ENCODE peak calls at places on chromosome 10, in seven cellular contexts. R, G, H, W, D, Z and O are unnamed samples.

GRCh38 chr10:112605063-112605462 is 158.0 kb downstream of the VTI1A start:
- DNase-seq in R (no peak), G (no peak), H (no peak), W (no peak), D (no peak), Z (no peak), O (no peak)

GRCh38 chr10:116470768-116471415 is 43.2 kb downstream of the PNLIPRP3 start:
- DNase-seq in R (no peak), G (peak; percentile 73), H (no peak), W (no peak), D (peak; percentile 80), Z (no peak), O (no peak)

GRCh38 chr10:113131611-113132330 is 181.7 kb downstream of the TCF7L2 start:
- DNase-seq in R (no peak), G (no peak), H (no peak), W (no peak), D (no peak), Z (peak; percentile 84), O (no peak)

GRCh38 chr10:6995846-6996245 is 415.0 kb downstream of the SFMBT2 start:
- DNase-seq in R (no peak), G (no peak), H (no peak), W (no peak), D (no peak), Z (peak; percentile 7), O (no peak)

GRCh38 chr10:48231699-48232315 is 42.7 kb downstream of the FRMPD2 start:
- DNase-seq in R (peak; percentile 64), G (no peak), H (no peak), W (no peak), D (no peak), Z (no peak), O (no peak)

GRCh38 chr10:44383749-44384600 is 922 bp downstream of the CXCL12 start:
- DNase-seq in R (no peak), G (peak; percentile 61), H (peak; percentile 39), W (peak; percentile 81), D (peak; percentile 63), Z (no peak), O (no peak)

GRCh38 chr10:69089638-69090599 is 2.0 kb downstream of the SRGN start:
- DNase-seq in R (peak; percentile 65), G (peak; percentile 17), H (no peak), W (no peak), D (no peak), Z (peak; percentile 58), O (no peak)

GRCh38 chr10:7186387-7187032 is 224.3 kb downstream of the SFMBT2 start:
- DNase-seq in R (no peak), G (no peak), H (no peak), W (no peak), D (no peak), Z (peak; percentile 4), O (no peak)

GRCh38 chr10:130171196-130171595 is 35.0 kb downstream of the GLRX3 start:
- DNase-seq in R (no peak), G (no peak), H (no peak), W (no peak), D (no peak), Z (no peak), O (no peak)

GRCh38 chr10:107583974-107584373 is 419.5 kb upstream of the SORCS1 start:
- DNase-seq in R (no peak), G (no peak), H (no peak), W (no peak), D (no peak), Z (no peak), O (no peak)

GRCh38 chr10:121313119-121313858 is 285.0 kb downstream of the FGFR2 start:
- DNase-seq in R (no peak), G (peak; percentile 9), H (no peak), W (no peak), D (peak; percentile 24), Z (no peak), O (no peak)

GRCh38 chr10:28072573-28072972 is 73.7 kb upstream of the ODAD2 start:
- DNase-seq in R (no peak), G (no peak), H (no peak), W (no peak), D (no peak), Z (no peak), O (no peak)

GRCh38 chr10:11454160-11454559 is 157.3 kb downstream of the USP6NL start:
- DNase-seq in R (no peak), G (no peak), H (no peak), W (no peak), D (no peak), Z (no peak), O (no peak)

GRCh38 chr10:49613882-49614241 is at the start of gene CHAT:
- DNase-seq in R (no peak), G (no peak), H (no peak), W (peak; percentile 22), D (peak; percentile 48), Z (no peak), O (no peak)

GRCh38 chr10:70088299-70088698 is 35.7 kb downstream of the MACROH2A2 start:
- DNase-seq in R (no peak), G (no peak), H (no peak), W (no peak), D (no peak), Z (no peak), O (no peak)

GRCh38 chr10:129605986-129606518 is 139.0 kb downstream of the MGMT start:
- DNase-seq in R (peak; percentile 72), G (no peak), H (no peak), W (no peak), D (no peak), Z (no peak), O (no peak)

GRCh38 chr10:137031-137430 is 1.8 kb downstream of the ZMYND11 start:
- DNase-seq in R (no peak), G (peak; percentile 32), H (no peak), W (no peak), D (peak; percentile 76), Z (no peak), O (no peak)

GRCh38 chr10:18666810-18667209 is 7.6 kb downstream of the ARL5B start:
- DNase-seq in R (no peak), G (no peak), H (no peak), W (no peak), D (peak; percentile 58), Z (peak; percentile 84), O (no peak)

GRCh38 chr10:50382576-50383023 is 131.3 kb upstream of the ASAH2 start:
- DNase-seq in R (no peak), G (no peak), H (no peak), W (no peak), D (no peak), Z (no peak), O (no peak)

GRCh38 chr10:69818676-69819239 is 17.1 kb downstream of the COL13A1 start:
- DNase-seq in R (no peak), G (no peak), H (no peak), W (no peak), D (no peak), Z (no peak), O (no peak)

GRCh38 chr10:53223846-53224245 is 451.3 kb upstream of the MBL2 start:
- DNase-seq in R (no peak), G (no peak), H (no peak), W (no peak), D (peak; percentile 36), Z (no peak), O (no peak)

GRCh38 chr10:88113232-88113631 is 249.8 kb downstream of the PTEN start:
- DNase-seq in R (no peak), G (no peak), H (no peak), W (peak; percentile 75), D (no peak), Z (no peak), O (no peak)

GRCh38 chr10:85741626-85742300 is 624.8 kb downstream of the GRID1 start:
- DNase-seq in R (peak; percentile 8), G (no peak), H (no peak), W (no peak), D (no peak), Z (no peak), O (no peak)

GRCh38 chr10:67669978-67670377 is 26.0 kb downstream of the CTNNA3 start:
- DNase-seq in R (no peak), G (no peak), H (no peak), W (no peak), D (no peak), Z (peak; percentile 31), O (no peak)

GRCh38 chr10:128380946-128381345 is 254.7 kb upstream of the MKI67 start:
- DNase-seq in R (no peak), G (no peak), H (no peak), W (no peak), D (no peak), Z (no peak), O (no peak)

GRCh38 chr10:72258617-72259016 is 15.1 kb upstream of the DDIT4 start:
- DNase-seq in R (no peak), G (no peak), H (no peak), W (no peak), D (peak; percentile 37), Z (no peak), O (no peak)

GRCh38 chr10:72260215-72260587 is 13.5 kb upstream of the DDIT4 start:
- DNase-seq in R (no peak), G (no peak), H (no peak), W (no peak), D (no peak), Z (no peak), O (no peak)

GRCh38 chr10:72261323-72262018 is 12.3 kb upstream of the DDIT4 start:
- DNase-seq in R (peak; percentile 90), G (no peak), H (no peak), W (no peak), D (no peak), Z (no peak), O (no peak)

GRCh38 chr10:72260588-72261322 is 13.0 kb upstream of the DDIT4 start:
- DNase-seq in R (peak; percentile 88), G (peak; percentile 76), H (peak; percentile 96), W (peak; percentile 94), D (peak; percentile 97), Z (peak; percentile 44), O (peak; percentile 93)

GRCh38 chr10:72259491-72260214 is 14.1 kb upstream of the DDIT4 start:
- DNase-seq in R (no peak), G (no peak), H (no peak), W (no peak), D (peak; percentile 12), Z (peak; percentile 29), O (no peak)
- H3K27ac ChIP-seq in R (peak overlapping the region; percentile 95), G (peak overlapping the region; percentile 69), H (peak overlapping the region; percentile 93), W (peak overlapping the region; percentile 91), D (peak overlapping the region; percentile 96), Z (no peak overlapping the region), O (peak overlapping the region; percentile 99)

DNA sequence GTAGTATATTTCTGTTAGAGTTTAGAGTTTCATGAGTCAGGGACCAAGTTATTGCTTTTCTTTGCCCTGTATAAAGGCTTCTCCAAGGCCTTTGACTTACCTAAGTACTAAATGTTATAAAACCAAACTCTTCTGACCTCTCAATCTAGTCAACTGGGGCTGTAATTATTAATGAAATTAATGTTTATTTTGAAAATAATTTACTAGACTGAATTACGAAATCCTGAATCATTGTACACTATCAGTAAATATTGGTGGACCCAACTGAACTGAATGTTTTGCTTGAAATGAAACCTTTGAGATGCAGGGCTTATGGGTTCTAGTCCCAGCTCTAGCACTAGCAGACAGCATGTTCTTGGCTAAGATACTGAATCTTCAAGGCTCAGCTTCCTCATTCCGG is 1.7 kb upstream of the CYP2C9 start:
- DNase-seq in R (no peak), G (no peak), H (no peak), W (no peak), D (no peak), Z (no peak), O (no peak)
- H3K27ac ChIP-seq in R (no peak overlapping the region), G (no peak overlapping the region), H (no peak overlapping the region), W (no peak overlapping the region), D (no peak overlapping the region), Z (no peak overlapping the region), O (no peak overlapping the region)

GRCh38 chr10:119211176-119211575 is 3.8 kb downstream of the GRK5 start:
- DNase-seq in R (no peak), G (no peak), H (no peak), W (no peak), D (no peak), Z (peak; percentile 73), O (no peak)
- H3K27ac ChIP-seq in R (peak overlapping the region; percentile 95), G (no peak overlapping the region), H (peak overlapping the region; percentile 62), W (peak overlapping the region; percentile 31), D (no peak overlapping the region), Z (peak overlapping the region; percentile 70), O (no peak overlapping the region)

GRCh38 chr10:133292919-133293809 is 15.5 kb downstream of the TUBGCP2 start:
- DNase-seq in R (no peak), G (no peak), H (no peak), W (no peak), D (no peak), Z (peak; percentile 42), O (no peak)
- H3K27ac ChIP-seq in R (no peak overlapping the region), G (no peak overlapping the region), H (no peak overlapping the region), W (no peak overlapping the region), D (no peak overlapping the region), Z (peak overlapping the region; percentile 52), O (no peak overlapping the region)